ENCODE peak calls at places on chromosomes 6 and 20, in nine cellular contexts. M is A549, A is left ventricle myocardium inferior, T is uterus, I is stomach, U is cardiac muscle cell, E is mucosa of descending colon, C is left lung, Z is heart left ventricle. O is an unnamed sample. For H3K4me1, the result is how much of the 10 kb centered on the place peaks cover.

GRCh38 chr6:107392069-107392468 is 67.3 kb downstream of the PDSS2 start:
- DNase-seq in C (no peak), I (no peak), T (no peak), A (no peak), E (no peak), U (no peak), M (peak), Z (no peak), O (no peak)

GRCh38 chr6:136524339-136524935 is 25.8 kb downstream of the MAP7 start:
- DNase-seq in E (no peak), T (no peak), I (no peak), M (peak), U (no peak), Z (no peak), A (no peak), C (no peak), O (no peak)

GRCh38 chr20:44448753-44449546 is 26.7 kb upstream of the TTPAL start:
- DNase-seq in I (no peak), U (peak), M (peak), C (no peak), E (peak), T (no peak), A (no peak), Z (no peak), O (no peak)

GRCh38 chr6:116883005-116883404 is 6.0 kb downstream of the RFX6 start:
- DNase-seq in U (no peak), T (no peak), C (no peak), E (no peak), I (no peak), A (no peak), M (no peak), Z (no peak), O (no peak)

GRCh38 chr6:131778134-131778533 is 29.7 kb upstream of the ENPP1 start:
- DNase-seq in E (no peak), I (no peak), A (no peak), U (no peak), M (no peak), Z (no peak), C (no peak), T (no peak), O (no peak)

GRCh38 chr6:3335169-3335568 is 76.4 kb downstream of the PSMG4 start:
- DNase-seq in T (no peak), A (no peak), E (no peak), C (no peak), U (no peak), I (no peak), Z (no peak), M (no peak), O (no peak)

GRCh38 chr6:21523652-21524051 is 69.9 kb upstream of the SOX4 start:
- DNase-seq in E (no peak), M (no peak), T (no peak), I (no peak), A (no peak), Z (no peak), C (no peak), U (no peak), O (no peak)

GRCh38 chr6:41051873-41052272 is 1.1 kb upstream of the APOBEC2 start:
- DNase-seq in A (no peak), M (no peak), Z (no peak), E (no peak), C (no peak), I (no peak), T (no peak), U (no peak), O (no peak)

GRCh38 chr6:35481215-35481614 is 13.0 kb downstream of the RPL10A start:
- DNase-seq in U (no peak), A (no peak), C (no peak), T (no peak), M (no peak), I (no peak), E (no peak), Z (no peak), O (no peak)

GRCh38 chr20:2206957-2207769 is 88.6 kb upstream of the TGM3 start:
- DNase-seq in A (peak), Z (peak), M (peak), T (peak), U (peak), C (peak), I (peak), E (peak), O (peak)

GRCh38 chr20:2204021-2204420 is 91.8 kb upstream of the TGM3 start:
- DNase-seq in T (no peak), U (no peak), I (no peak), C (no peak), Z (no peak), A (no peak), M (no peak), E (no peak), O (no peak)

GRCh38 chr20:2208897-2209296 is 86.9 kb upstream of the TGM3 start:
- DNase-seq in C (no peak), E (no peak), A (no peak), M (no peak), U (no peak), I (no peak), T (no peak), Z (no peak), O (no peak)

GRCh38 chr20:2210646-2211556 is 84.9 kb upstream of the TGM3 start:
- DNase-seq in A (peak), T (no peak), M (peak), Z (peak), I (no peak), U (peak), C (no peak), E (peak), O (no peak)

GRCh38 chr20:2207770-2208097 is 88.1 kb upstream of the TGM3 start:
- DNase-seq in E (no peak), Z (no peak), M (no peak), C (no peak), U (no peak), A (no peak), T (no peak), I (no peak), O (no peak)
- TF ChIP-seq CTCF in E (no peak), Z (no peak), M (peak), C (no peak), U (no peak), A (peak), T (no peak), I (no peak), O (no peak)

DNA sequence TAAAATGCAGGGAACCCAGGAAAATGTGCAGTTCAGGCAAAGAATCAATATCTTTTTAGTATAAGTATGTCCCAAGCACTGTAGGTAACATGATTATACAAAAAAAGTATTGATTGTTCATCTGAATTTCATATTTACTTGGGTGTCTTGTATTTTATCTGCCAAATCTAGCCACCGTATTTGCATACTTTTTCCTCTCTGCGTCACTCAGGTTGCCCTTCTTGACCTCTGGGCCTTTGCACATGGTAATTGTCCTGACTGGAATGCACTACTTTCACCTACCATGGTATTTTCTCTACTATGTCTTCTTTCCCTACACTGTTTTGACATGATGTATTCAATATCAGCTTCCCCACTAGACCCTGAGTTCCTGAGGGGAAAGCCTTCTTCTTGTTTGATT is 15.2 kb downstream of the GSTA3 start:
- DNase-seq in C (no peak), U (no peak), E (no peak), I (no peak), Z (no peak), T (no peak), M (no peak), A (no peak), O (no peak)
- H3K4me1 ChIP-seq in C (under half), U (under half), E (under half), I (under half), Z (under half), T (under half), M (under half), A (under half), O (under half)

DNA sequence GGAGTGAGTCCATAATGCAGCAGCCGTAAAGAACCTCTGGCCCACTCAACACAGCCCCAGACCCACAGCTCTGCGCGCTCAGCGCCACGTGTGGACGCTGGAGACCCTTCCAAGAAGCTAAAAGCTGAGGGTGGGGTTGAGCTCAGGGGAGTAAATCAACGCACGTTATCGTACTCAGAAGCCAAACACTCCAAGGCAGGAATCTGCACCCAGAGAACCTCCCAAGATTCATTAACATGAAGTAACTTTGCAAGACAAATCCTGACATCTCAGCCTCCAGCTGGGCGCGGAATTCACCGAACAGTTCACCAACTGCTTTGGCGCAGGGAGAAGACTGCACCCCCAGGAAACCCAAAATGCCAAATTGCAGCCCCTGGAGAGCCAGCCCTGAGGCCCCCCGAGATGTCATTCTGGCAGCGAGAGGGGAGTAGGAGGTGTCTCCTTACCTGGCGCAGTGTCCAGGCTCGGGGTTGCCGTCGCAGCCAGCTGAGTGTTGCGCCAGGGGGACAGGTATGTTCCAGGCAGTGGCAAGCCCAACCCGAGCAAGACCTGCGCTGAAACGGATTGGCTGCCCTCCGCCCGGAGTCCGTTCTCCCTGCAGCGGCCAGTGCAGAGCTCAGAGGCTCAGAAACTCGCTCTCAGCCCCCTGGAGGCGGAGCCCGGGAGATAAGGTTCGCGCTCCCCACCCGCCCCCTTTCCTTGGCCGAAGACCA is at the start of gene COL21A1:
- DNase-seq in A (peak), Z (peak), U (peak), E (peak), T (peak), I (no peak), C (peak), M (peak), O (peak)
- TF ChIP-seq CTCF in A (peak), Z (peak), U (peak), E (no peak), T (peak), I (no peak), C (peak), M (no peak), O (no peak)

GRCh38 chr20:17968366-17969275 is at the start of the genes MGME1 and SNX5:
- DNase-seq in Z (peak), C (peak), U (peak), E (peak), T (peak), A (peak), M (peak), I (peak), O (peak)

GRCh38 chr20:17969884-17970409 is 1.1 kb downstream of the MGME1 start:
- DNase-seq in T (no peak), M (no peak), E (peak), I (no peak), U (peak), A (no peak), C (no peak), Z (no peak), O (peak)

GRCh38 chr20:17969276-17969883 is 562 bp downstream of the MGME1 start:
- DNase-seq in C (no peak), E (peak), Z (peak), T (no peak), U (peak), A (no peak), M (peak), I (peak), O (no peak)

GRCh38 chr20:17966432-17967312 is 1.9 kb downstream of the SNX5 start:
- DNase-seq in T (no peak), U (peak), C (no peak), Z (no peak), A (no peak), M (peak), E (no peak), I (no peak), O (no peak)

GRCh38 chr20:17967595-17968365 is 814 bp downstream of the SNX5 start:
- DNase-seq in U (peak), C (no peak), E (peak), Z (no peak), M (no peak), T (no peak), I (peak), A (no peak), O (no peak)
- H3K4me1 ChIP-seq in U (under half), C (half or more), E (under half), Z (half or more), M (half or more), T (under half), I (half or more), A (half or more), O (under half)

GRCh38 chr6:157021267-157022021 is 244.3 kb downstream of the ARID1B start:
- DNase-seq in I (peak), M (peak), Z (peak), U (peak), A (peak), T (peak), E (peak), C (peak), O (peak)

GRCh38 chr6:157019115-157019628 is 242.0 kb downstream of the ARID1B start:
- DNase-seq in C (no peak), A (no peak), T (no peak), U (no peak), I (no peak), M (peak), E (no peak), Z (no peak), O (no peak)

GRCh38 chr6:157020398-157021266 is 243.5 kb downstream of the ARID1B start:
- DNase-seq in C (peak), M (peak), I (no peak), A (peak), E (peak), Z (peak), T (peak), U (peak), O (no peak)

GRCh38 chr6:157017861-157018260 is 240.7 kb downstream of the ARID1B start:
- DNase-seq in C (no peak), E (no peak), A (no peak), U (peak), T (no peak), M (no peak), Z (no peak), I (no peak), O (no peak)

GRCh38 chr6:157019733-157020132 is 242.6 kb downstream of the ARID1B start:
- DNase-seq in T (no peak), I (no peak), Z (no peak), M (no peak), E (no peak), U (peak), A (no peak), C (no peak), O (no peak)
- TF ChIP-seq CTCF in T (no peak), I (no peak), Z (no peak), M (no peak), E (no peak), U (no peak), A (no peak), C (no peak), O (no peak)